ENCODE peak calls at places on chromosome 1, in four cellular contexts. One of them, this sample, is unnamed.

GRCh38 chr1:180230791-180231505 is 884 bp downstream of the LHX4 start:
- DNase-seq in K562: peak
- DNase-seq in GM12878: no peak
- DNase-seq in SK-N-SH: peak
- DNase-seq in this sample: peak

GRCh38 chr1:8406946-8407345 is 89.0 kb downstream of the SLC45A1 start:
- DNase-seq in K562: no peak
- DNase-seq in GM12878: no peak
- DNase-seq in SK-N-SH: no peak
- DNase-seq in this sample: no peak

GRCh38 chr1:224432672-224433040 is 1.9 kb downstream of the WDR26 start:
- DNase-seq in K562: peak
- DNase-seq in GM12878: no peak
- DNase-seq in SK-N-SH: peak
- DNase-seq in this sample: no peak

GRCh38 chr1:6700853-6701436 is 671 bp downstream of the DNAJC11 start:
- DNase-seq in K562: no peak
- DNase-seq in GM12878: no peak
- DNase-seq in SK-N-SH: no peak
- DNase-seq in this sample: no peak

GRCh38 chr1:119966020-119966419 is 69.7 kb upstream of the ADAM30 start:
- DNase-seq in K562: no peak
- DNase-seq in GM12878: no peak
- DNase-seq in SK-N-SH: no peak
- DNase-seq in this sample: no peak

GRCh38 chr1:161843156-161843555 is 77.0 kb downstream of the ATF6 start:
- DNase-seq in K562: no peak
- DNase-seq in GM12878: no peak
- DNase-seq in SK-N-SH: no peak
- DNase-seq in this sample: no peak

GRCh38 chr1:53909946-53910345 is 16.0 kb downstream of the DIO1 start:
- DNase-seq in K562: no peak
- DNase-seq in GM12878: no peak
- DNase-seq in SK-N-SH: no peak
- DNase-seq in this sample: no peak

GRCh38 chr1:185244015-185244747 is 72.9 kb downstream of the IVNS1ABP start:
- DNase-seq in K562: no peak
- DNase-seq in GM12878: no peak
- DNase-seq in SK-N-SH: no peak
- DNase-seq in this sample: no peak

GRCh38 chr1:37650721-37651120 is 16.0 kb upstream of the RSPO1 start:
- DNase-seq in K562: no peak
- DNase-seq in GM12878: no peak
- DNase-seq in SK-N-SH: no peak
- DNase-seq in this sample: no peak

GRCh38 chr1:2242814-2243725 is 15.0 kb downstream of the SKI start:
- DNase-seq in K562: no peak
- DNase-seq in GM12878: no peak
- DNase-seq in SK-N-SH: no peak
- DNase-seq in this sample: no peak

GRCh38 chr1:1761504-1762376 is 16.5 kb downstream of the NADK start:
- DNase-seq in K562: no peak
- DNase-seq in GM12878: no peak
- DNase-seq in SK-N-SH: no peak
- DNase-seq in this sample: no peak

DNA sequence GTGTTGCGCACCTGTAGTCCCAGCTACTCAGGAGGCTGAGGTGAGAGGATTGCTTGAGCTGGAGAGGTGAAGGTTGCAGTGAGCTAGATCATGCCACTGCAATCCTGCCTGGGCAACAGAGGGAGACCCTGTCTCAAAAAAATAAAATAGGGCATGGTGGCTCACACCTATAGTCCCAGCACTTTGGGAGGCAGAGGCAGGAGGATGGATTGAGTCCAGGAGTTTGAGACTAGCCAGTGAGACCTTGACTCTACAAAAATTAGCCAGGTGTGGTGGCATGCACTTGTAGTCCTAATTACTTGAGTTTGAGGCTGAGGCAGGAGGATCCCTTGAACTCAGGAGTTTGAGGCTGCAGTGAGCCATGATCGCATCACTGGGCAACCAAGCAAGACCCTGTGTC is 9.7 kb downstream of the RPL11 start:
- DNase-seq in K562: no peak
- DNase-seq in GM12878: no peak
- DNase-seq in SK-N-SH: no peak
- DNase-seq in this sample: no peak
- TF ChIP-seq JUND in K562: no peak
- TF ChIP-seq JUND in GM12878: no peak
- TF ChIP-seq JUND in SK-N-SH: no peak
- TF ChIP-seq JUND in this sample: no peak

GRCh38 chr1:188867614-188868013 is 1610.0 kb downstream of the BRINP3 start:
- DNase-seq in K562: no peak
- DNase-seq in GM12878: no peak
- DNase-seq in SK-N-SH: no peak
- DNase-seq in this sample: no peak
- TF ChIP-seq JUND in K562: no peak
- TF ChIP-seq JUND in GM12878: no peak
- TF ChIP-seq JUND in SK-N-SH: no peak
- TF ChIP-seq JUND in this sample: no peak

GRCh38 chr1:112605633-112606327 is 13.2 kb downstream of the ST7L start:
- DNase-seq in K562: no peak
- DNase-seq in GM12878: no peak
- DNase-seq in SK-N-SH: no peak
- DNase-seq in this sample: no peak

GRCh38 chr1:112599513-112599912 is 19.4 kb downstream of the ST7L start:
- DNase-seq in K562: no peak
- DNase-seq in GM12878: no peak
- DNase-seq in SK-N-SH: no peak
- DNase-seq in this sample: no peak

GRCh38 chr1:112603541-112603940 is 15.4 kb downstream of the ST7L start:
- DNase-seq in K562: no peak
- DNase-seq in GM12878: no peak
- DNase-seq in SK-N-SH: no peak
- DNase-seq in this sample: no peak

GRCh38 chr1:112603012-112603411 is 15.9 kb downstream of the ST7L start:
- DNase-seq in K562: no peak
- DNase-seq in GM12878: no peak
- DNase-seq in SK-N-SH: no peak
- DNase-seq in this sample: no peak
- TF ChIP-seq JUND in K562: no peak
- TF ChIP-seq JUND in GM12878: no peak
- TF ChIP-seq JUND in SK-N-SH: no peak
- TF ChIP-seq JUND in this sample: no peak

DNA sequence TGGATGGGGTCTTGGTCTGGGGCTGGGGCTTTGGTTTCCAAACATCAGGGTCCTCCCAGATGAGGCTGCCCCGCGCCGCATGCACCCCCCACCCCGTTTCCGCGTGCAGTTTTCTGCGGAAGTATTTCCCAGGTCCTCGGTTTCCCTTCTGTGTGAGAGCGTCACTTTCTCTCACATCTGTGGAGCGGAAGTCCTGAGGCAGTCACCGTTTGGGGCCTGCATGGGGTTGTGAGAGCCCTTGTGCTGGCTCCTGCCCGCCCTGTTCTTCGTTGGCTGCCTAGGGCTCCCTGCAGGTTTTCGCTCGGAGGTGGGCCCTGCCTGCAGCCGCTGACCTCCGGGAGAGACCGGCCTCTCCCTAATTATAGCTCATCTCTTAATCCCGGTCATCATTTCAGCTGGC is 88.0 kb downstream of the GALNT2 start:
- DNase-seq in K562: no peak
- DNase-seq in GM12878: no peak
- DNase-seq in SK-N-SH: no peak
- DNase-seq in this sample: no peak
- TF ChIP-seq JUND in K562: no peak
- TF ChIP-seq JUND in GM12878: no peak
- TF ChIP-seq JUND in SK-N-SH: no peak
- TF ChIP-seq JUND in this sample: no peak

DNA sequence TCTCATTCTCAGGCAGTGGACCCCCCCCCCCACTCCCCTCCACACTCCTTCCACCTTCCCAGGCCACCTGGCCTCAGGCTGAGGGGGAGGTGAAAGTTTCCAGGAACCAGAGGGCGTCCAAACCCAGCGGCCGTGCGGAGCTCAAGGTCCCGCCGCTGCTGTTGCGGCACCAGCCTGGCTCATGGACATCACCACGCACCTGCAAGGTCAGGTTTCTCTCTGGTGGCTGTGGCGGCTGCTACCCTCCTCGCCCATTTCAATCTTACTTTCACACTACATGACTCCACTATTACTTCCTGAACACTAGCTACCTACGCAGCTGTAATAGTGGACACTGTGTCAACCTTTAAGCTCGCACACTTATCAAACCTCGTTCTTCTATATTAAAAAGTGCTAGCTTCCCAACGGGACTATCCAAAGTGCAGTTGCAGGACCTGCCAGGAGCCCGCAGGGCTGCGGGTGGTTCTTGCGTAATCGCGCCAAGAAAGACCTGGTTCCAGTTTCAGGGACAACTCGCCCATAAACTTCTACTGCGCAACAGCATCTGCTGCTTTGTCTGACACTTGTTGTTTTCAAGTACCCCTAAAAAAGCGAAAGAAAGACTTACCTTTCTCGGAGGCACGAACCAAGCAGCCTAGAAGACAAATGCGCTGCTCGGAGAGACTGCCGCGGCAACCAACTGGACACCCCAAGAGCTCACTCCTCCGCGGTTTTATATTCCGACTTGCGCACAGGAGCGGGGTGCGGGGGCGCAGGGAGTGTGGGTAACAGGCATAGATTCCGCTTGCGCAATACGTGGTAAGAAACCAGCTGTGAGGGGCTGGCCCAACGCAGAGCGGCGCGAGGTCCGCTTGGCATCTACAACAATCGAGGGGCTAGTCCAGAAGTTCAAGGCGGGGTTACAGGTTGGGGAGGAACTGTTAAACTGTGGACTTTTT is at the start of gene DIRAS3:
- DNase-seq in K562: no peak
- DNase-seq in GM12878: no peak
- DNase-seq in SK-N-SH: peak
- DNase-seq in this sample: peak
- TF ChIP-seq JUND in K562: no peak
- TF ChIP-seq JUND in GM12878: no peak
- TF ChIP-seq JUND in SK-N-SH: no peak
- TF ChIP-seq JUND in this sample: no peak